ENCODE peak calls at places on chromosomes 6 and 20, in seven cellular contexts. One of them, this sample, is unnamed.

GRCh38 chr20:14860410-14860814 is 523.0 kb upstream of the FLRT3 start:
- DNase-seq in A549: peak
- DNase-seq in K562: no peak
- DNase-seq in esophagus muscularis mucosa: no peak
- DNase-seq in GM12878: no peak
- DNase-seq in adrenal gland: no peak
- DNase-seq in lower leg skin: no peak
- DNase-seq in this sample: no peak

GRCh38 chr6:10412948-10413849 is 1.7 kb downstream of the TFAP2A start:
- DNase-seq in K562: no peak
- DNase-seq in GM12878: no peak
- DNase-seq in esophagus muscularis mucosa: no peak
- DNase-seq in lower leg skin: peak
- DNase-seq in adrenal gland: no peak
- DNase-seq in A549: no peak
- DNase-seq in this sample: peak

GRCh38 chr20:47392015-47392720 is 35.7 kb upstream of the ZMYND8 start:
- DNase-seq in K562: peak
- DNase-seq in esophagus muscularis mucosa: no peak
- DNase-seq in lower leg skin: peak
- DNase-seq in GM12878: no peak
- DNase-seq in A549: peak
- DNase-seq in adrenal gland: peak
- DNase-seq in this sample: no peak

GRCh38 chr6:107386904-107387303 is 72.5 kb downstream of the PDSS2 start:
- DNase-seq in K562: no peak
- DNase-seq in A549: no peak
- DNase-seq in lower leg skin: no peak
- DNase-seq in esophagus muscularis mucosa: no peak
- DNase-seq in GM12878: no peak
- DNase-seq in adrenal gland: no peak
- DNase-seq in this sample: no peak

GRCh38 chr6:157281570-157281969 is 41.7 kb downstream of the TMEM242 start:
- DNase-seq in lower leg skin: no peak
- DNase-seq in esophagus muscularis mucosa: no peak
- DNase-seq in adrenal gland: peak
- DNase-seq in GM12878: no peak
- DNase-seq in K562: peak
- DNase-seq in A549: no peak
- DNase-seq in this sample: no peak

GRCh38 chr6:20312581-20312980 is 89.1 kb upstream of the E2F3 start:
- DNase-seq in K562: no peak
- DNase-seq in A549: no peak
- DNase-seq in adrenal gland: no peak
- DNase-seq in esophagus muscularis mucosa: no peak
- DNase-seq in lower leg skin: no peak
- DNase-seq in GM12878: no peak
- DNase-seq in this sample: no peak

GRCh38 chr6:162873537-162873936 is 145.8 kb downstream of the PACRG start:
- DNase-seq in lower leg skin: no peak
- DNase-seq in GM12878: no peak
- DNase-seq in A549: no peak
- DNase-seq in esophagus muscularis mucosa: no peak
- DNase-seq in K562: no peak
- DNase-seq in adrenal gland: no peak
- DNase-seq in this sample: no peak

GRCh38 chr6:11854418-11855165 is 76.0 kb upstream of the ADTRP start:
- DNase-seq in A549: peak
- DNase-seq in lower leg skin: peak
- DNase-seq in GM12878: no peak
- DNase-seq in adrenal gland: peak
- DNase-seq in K562: peak
- DNase-seq in esophagus muscularis mucosa: no peak
- DNase-seq in this sample: no peak

GRCh38 chr6:25337004-25337403 is 57.8 kb downstream of the CARMIL1 start:
- DNase-seq in lower leg skin: no peak
- DNase-seq in GM12878: no peak
- DNase-seq in K562: no peak
- DNase-seq in A549: no peak
- DNase-seq in adrenal gland: no peak
- DNase-seq in esophagus muscularis mucosa: no peak
- DNase-seq in this sample: no peak

GRCh38 chr6:11744753-11745152 is 33.9 kb downstream of the ADTRP start:
- DNase-seq in A549: no peak
- DNase-seq in adrenal gland: peak
- DNase-seq in esophagus muscularis mucosa: no peak
- DNase-seq in K562: no peak
- DNase-seq in lower leg skin: peak
- DNase-seq in GM12878: no peak
- DNase-seq in this sample: no peak

GRCh38 chr6:170155464-170156196 is 135.2 kb downstream of the DLL1 start:
- DNase-seq in K562: no peak
- DNase-seq in adrenal gland: no peak
- DNase-seq in lower leg skin: no peak
- DNase-seq in GM12878: no peak
- DNase-seq in A549: no peak
- DNase-seq in esophagus muscularis mucosa: no peak
- DNase-seq in this sample: no peak

GRCh38 chr20:63525968-63526367 is 5.4 kb downstream of the PPDPF start:
- DNase-seq in GM12878: no peak
- DNase-seq in esophagus muscularis mucosa: no peak
- DNase-seq in adrenal gland: no peak
- DNase-seq in K562: no peak
- DNase-seq in A549: no peak
- DNase-seq in lower leg skin: no peak
- DNase-seq in this sample: no peak

GRCh38 chr6:53703047-53703446 is 37.5 kb upstream of the KLHL31 start:
- DNase-seq in GM12878: no peak
- DNase-seq in adrenal gland: no peak
- DNase-seq in K562: no peak
- DNase-seq in esophagus muscularis mucosa: no peak
- DNase-seq in lower leg skin: no peak
- DNase-seq in A549: no peak
- DNase-seq in this sample: no peak

GRCh38 chr6:33860006-33860405 is 56.2 kb upstream of the MLN start:
- DNase-seq in esophagus muscularis mucosa: no peak
- DNase-seq in lower leg skin: no peak
- DNase-seq in A549: no peak
- DNase-seq in K562: no peak
- DNase-seq in adrenal gland: no peak
- DNase-seq in GM12878: no peak
- DNase-seq in this sample: no peak

GRCh38 chr6:55069132-55069781 is 105.1 kb upstream of the HCRTR2 start:
- DNase-seq in lower leg skin: no peak
- DNase-seq in GM12878: no peak
- DNase-seq in esophagus muscularis mucosa: no peak
- DNase-seq in K562: peak
- DNase-seq in adrenal gland: peak
- DNase-seq in A549: peak
- DNase-seq in this sample: peak

GRCh38 chr6:32220021-32220420 is 3.8 kb downstream of the NOTCH4 start:
- DNase-seq in A549: no peak
- DNase-seq in K562: no peak
- DNase-seq in GM12878: no peak
- DNase-seq in esophagus muscularis mucosa: no peak
- DNase-seq in adrenal gland: no peak
- DNase-seq in lower leg skin: no peak
- DNase-seq in this sample: no peak

GRCh38 chr6:111748247-111748647 is 125.0 kb downstream of the FYN start:
- DNase-seq in lower leg skin: no peak
- DNase-seq in GM12878: no peak
- DNase-seq in esophagus muscularis mucosa: no peak
- DNase-seq in K562: no peak
- DNase-seq in A549: no peak
- DNase-seq in adrenal gland: no peak
- DNase-seq in this sample: no peak

GRCh38 chr6:7468382-7469081 is 72.9 kb upstream of the DSP start:
- DNase-seq in A549: peak
- DNase-seq in GM12878: no peak
- DNase-seq in lower leg skin: no peak
- DNase-seq in K562: peak
- DNase-seq in adrenal gland: peak
- DNase-seq in esophagus muscularis mucosa: no peak
- DNase-seq in this sample: no peak

GRCh38 chr20:57131077-57131476 is 135.4 kb downstream of the BMP7 start:
- DNase-seq in A549: no peak
- DNase-seq in lower leg skin: no peak
- DNase-seq in adrenal gland: no peak
- DNase-seq in GM12878: no peak
- DNase-seq in esophagus muscularis mucosa: no peak
- DNase-seq in K562: no peak
- DNase-seq in this sample: no peak

GRCh38 chr6:3230275-3231212 is 3.1 kb upstream of the TUBB2B start:
- DNase-seq in GM12878: no peak
- DNase-seq in K562: no peak
- DNase-seq in esophagus muscularis mucosa: no peak
- DNase-seq in lower leg skin: no peak
- DNase-seq in adrenal gland: no peak
- DNase-seq in A549: no peak
- DNase-seq in this sample: no peak

GRCh38 chr6:128601060-128601459 is 80.7 kb upstream of the PTPRK start:
- DNase-seq in GM12878: no peak
- DNase-seq in lower leg skin: no peak
- DNase-seq in K562: no peak
- DNase-seq in A549: no peak
- DNase-seq in esophagus muscularis mucosa: no peak
- DNase-seq in adrenal gland: no peak
- DNase-seq in this sample: peak

GRCh38 chr6:134183844-134184243 is 131.4 kb upstream of the SLC2A12 start:
- DNase-seq in lower leg skin: no peak
- DNase-seq in esophagus muscularis mucosa: no peak
- DNase-seq in adrenal gland: no peak
- DNase-seq in A549: no peak
- DNase-seq in GM12878: no peak
- DNase-seq in K562: no peak
- DNase-seq in this sample: no peak

GRCh38 chr6:3363296-3364025 is 93.4 kb downstream of the SLC22A23 start:
- DNase-seq in A549: no peak
- DNase-seq in esophagus muscularis mucosa: no peak
- DNase-seq in K562: peak
- DNase-seq in adrenal gland: no peak
- DNase-seq in GM12878: no peak
- DNase-seq in lower leg skin: peak
- DNase-seq in this sample: peak

GRCh38 chr6:124203812-124204167 is 400.1 kb downstream of the NKAIN2 start:
- DNase-seq in GM12878: no peak
- DNase-seq in K562: no peak
- DNase-seq in adrenal gland: no peak
- DNase-seq in esophagus muscularis mucosa: no peak
- DNase-seq in lower leg skin: no peak
- DNase-seq in A549: no peak
- DNase-seq in this sample: no peak

GRCh38 chr20:13772529-13772928 is 12.2 kb downstream of the ESF1 start:
- DNase-seq in esophagus muscularis mucosa: no peak
- DNase-seq in adrenal gland: no peak
- DNase-seq in GM12878: no peak
- DNase-seq in K562: no peak
- DNase-seq in lower leg skin: no peak
- DNase-seq in A549: no peak
- DNase-seq in this sample: no peak

GRCh38 chr6:89970609-89971337 is 76.5 kb downstream of the GJA10 start:
- DNase-seq in esophagus muscularis mucosa: no peak
- DNase-seq in A549: peak
- DNase-seq in GM12878: no peak
- DNase-seq in K562: peak
- DNase-seq in adrenal gland: peak
- DNase-seq in lower leg skin: no peak
- DNase-seq in this sample: peak

DNA sequence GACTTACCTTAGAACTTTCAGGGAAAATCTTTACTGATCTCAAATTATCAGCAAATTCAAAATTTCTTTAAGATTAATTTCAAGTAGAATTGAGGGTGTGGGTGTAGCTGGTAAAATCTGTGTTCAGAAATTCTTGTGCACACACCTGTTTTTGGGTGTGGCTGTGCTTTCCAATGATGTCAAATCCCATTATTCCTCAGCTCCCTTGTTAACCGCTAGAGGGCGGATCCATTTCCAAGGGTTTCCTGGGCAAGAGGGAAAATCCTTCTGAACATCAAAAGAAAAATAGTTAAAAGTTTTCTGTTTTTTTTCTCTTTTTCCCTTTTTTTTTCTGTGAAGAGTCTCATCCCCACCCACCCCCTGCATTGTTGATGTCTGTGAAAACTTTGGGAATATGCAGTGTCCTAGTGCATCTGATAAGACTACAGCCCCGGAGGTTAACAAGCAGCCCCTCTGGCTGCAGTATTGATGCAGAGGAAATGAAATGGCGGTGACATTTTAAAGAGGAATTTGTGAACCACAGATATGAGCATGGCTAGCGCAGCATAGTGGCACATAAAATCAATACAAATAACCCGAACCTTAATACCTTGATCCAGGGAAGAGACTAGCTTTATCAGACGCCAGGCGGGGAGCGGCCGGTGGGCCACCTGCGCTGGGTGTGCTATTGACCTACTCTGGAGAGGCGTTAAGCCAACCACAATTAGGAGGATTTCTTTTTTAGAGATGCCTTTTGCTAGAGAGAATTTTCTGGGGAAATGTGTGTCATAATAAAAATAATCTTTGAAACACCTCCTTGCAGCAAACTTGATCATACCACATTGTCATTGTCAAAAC is 130.9 kb downstream of the FOXA2 start:
- DNase-seq in A549: peak
- DNase-seq in GM12878: no peak
- DNase-seq in adrenal gland: no peak
- DNase-seq in esophagus muscularis mucosa: no peak
- DNase-seq in K562: peak
- DNase-seq in lower leg skin: no peak
- DNase-seq in this sample: no peak
- TF ChIP-seq POLR2A in A549: no peak
- TF ChIP-seq POLR2A in GM12878: no peak
- TF ChIP-seq POLR2A in adrenal gland: no peak
- TF ChIP-seq POLR2A in esophagus muscularis mucosa: no peak
- TF ChIP-seq POLR2A in K562: no peak
- TF ChIP-seq POLR2A in lower leg skin: no peak
- TF ChIP-seq POLR2A in this sample: no peak

GRCh38 chr6:149032318-149032598 is 285.3 kb upstream of the TAB2 start:
- DNase-seq in esophagus muscularis mucosa: no peak
- DNase-seq in K562: no peak
- DNase-seq in adrenal gland: no peak
- DNase-seq in lower leg skin: no peak
- DNase-seq in GM12878: no peak
- DNase-seq in A549: no peak
- DNase-seq in this sample: no peak
- H3K4me3 ChIP-seq in esophagus muscularis mucosa: no peak
- H3K4me3 ChIP-seq in K562: no peak
- H3K4me3 ChIP-seq in adrenal gland: no peak
- H3K4me3 ChIP-seq in lower leg skin: no peak
- H3K4me3 ChIP-seq in GM12878: peak
- H3K4me3 ChIP-seq in A549: peak
- H3K4me3 ChIP-seq in this sample: no peak

GRCh38 chr6:63516186-63516944 is 55.9 kb upstream of the LOC128125822 start:
- DNase-seq in adrenal gland: no peak
- DNase-seq in K562: no peak
- DNase-seq in GM12878: no peak
- DNase-seq in esophagus muscularis mucosa: no peak
- DNase-seq in lower leg skin: no peak
- DNase-seq in A549: no peak
- DNase-seq in this sample: peak
- TF ChIP-seq CTCF in adrenal gland: no peak
- TF ChIP-seq CTCF in K562: no peak
- TF ChIP-seq CTCF in GM12878: no peak
- TF ChIP-seq CTCF in esophagus muscularis mucosa: no peak
- TF ChIP-seq CTCF in lower leg skin: no peak
- TF ChIP-seq CTCF in A549: no peak
- TF ChIP-seq CTCF in this sample: no peak

GRCh38 chr20:32472581-32473207 is 112.4 kb downstream of the NOL4L start:
- DNase-seq in lower leg skin: no peak
- DNase-seq in esophagus muscularis mucosa: no peak
- DNase-seq in K562: no peak
- DNase-seq in GM12878: no peak
- DNase-seq in adrenal gland: no peak
- DNase-seq in A549: no peak
- DNase-seq in this sample: no peak
- TF ChIP-seq POLR2A in lower leg skin: no peak
- TF ChIP-seq POLR2A in esophagus muscularis mucosa: no peak
- TF ChIP-seq POLR2A in K562: no peak
- TF ChIP-seq POLR2A in GM12878: no peak
- TF ChIP-seq POLR2A in adrenal gland: no peak
- TF ChIP-seq POLR2A in A549: no peak
- TF ChIP-seq POLR2A in this sample: no peak